ENCODE peak calls at places on chromosome 7, in six cellular contexts. T, N, E, A, V and D are unnamed samples.
A peak's percentile ranks its signal among the peaks of the same experiment; 100 is the strongest.

GRCh38 chr7:157274991-157275427 is 61.8 kb upstream of the DNAJB6 start:
- DNase-seq in T (no peak), N (no peak), E (no peak), A (no peak), V (no peak), D (no peak)

GRCh38 chr7:92133737-92134270 is 473 bp downstream of the CYP51A1 start:
- DNase-seq in T (peak; percentile 66), N (peak; percentile 86), E (peak; percentile 65), A (peak; percentile 77), V (peak; percentile 72), D (peak; percentile 60)

GRCh38 chr7:5679741-5680473 is 101.6 kb downstream of the RNF216 start:
- DNase-seq in T (peak; percentile 70), N (no peak), E (no peak), A (peak; percentile 88), V (no peak), D (no peak)

GRCh38 chr7:128260069-128260468 is 19.0 kb downstream of the LEP start:
- DNase-seq in T (no peak), N (no peak), E (no peak), A (no peak), V (no peak), D (no peak)

GRCh38 chr7:127256326-127256725 is 3.6 kb upstream of the GRM8 start:
- DNase-seq in T (no peak), N (no peak), E (no peak), A (no peak), V (no peak), D (no peak)

GRCh38 chr7:80098795-80099194 is 35.8 kb upstream of the GNAI1 start:
- DNase-seq in T (no peak), N (no peak), E (no peak), A (no peak), V (no peak), D (no peak)

GRCh38 chr7:473211-473734 is 46.4 kb downstream of the PDGFA start:
- DNase-seq in T (peak; percentile 10), N (no peak), E (no peak), A (peak; percentile 42), V (no peak), D (no peak)

GRCh38 chr7:140200102-140200989 is 23.6 kb upstream of the KDM7A start:
- DNase-seq in T (no peak), N (peak; percentile 31), E (no peak), A (peak; percentile 65), V (no peak), D (no peak)

GRCh38 chr7:44967571-44968446 is 11.0 kb downstream of the MYO1G start:
- DNase-seq in T (no peak), N (no peak), E (no peak), A (peak; percentile 56), V (peak; percentile 8), D (no peak)

GRCh38 chr7:127250312-127251047 is 2.3 kb downstream of the GRM8 start:
- DNase-seq in T (no peak), N (no peak), E (peak; percentile 8), A (no peak), V (no peak), D (no peak)

GRCh38 chr7:96322847-96323461 is 1.1 kb upstream of the SLC25A13 start:
- DNase-seq in T (no peak), N (no peak), E (no peak), A (no peak), V (no peak), D (no peak)

GRCh38 chr7:33757563-33758165 is 147.7 kb upstream of the BMPER start:
- DNase-seq in T (no peak), N (peak; percentile 64), E (no peak), A (no peak), V (no peak), D (no peak)

GRCh38 chr7:31022117-31022516 is 30.0 kb upstream of the ADCYAP1R1 start:
- DNase-seq in T (no peak), N (no peak), E (no peak), A (no peak), V (no peak), D (no peak)

GRCh38 chr7:17396692-17397091 is 98.2 kb downstream of the AHR start:
- DNase-seq in T (no peak), N (no peak), E (no peak), A (no peak), V (no peak), D (no peak)

GRCh38 chr7:139811106-139811505 is 18.0 kb upstream of the TBXAS1 start:
- DNase-seq in T (no peak), N (no peak), E (no peak), A (no peak), V (no peak), D (no peak)

GRCh38 chr7:36749282-36749960 is 25.1 kb upstream of the AOAH start:
- DNase-seq in T (no peak), N (no peak), E (no peak), A (no peak), V (no peak), D (no peak)

GRCh38 chr7:41911792-41912191 is 208.9 kb upstream of the INHBA start:
- DNase-seq in T (no peak), N (peak; percentile 32), E (no peak), A (no peak), V (no peak), D (no peak)

GRCh38 chr7:43467846-43468245 is 115.1 kb upstream of the STK17A start:
- DNase-seq in T (no peak), N (no peak), E (no peak), A (no peak), V (no peak), D (no peak)

GRCh38 chr7:39720586-39720985 is 97.2 kb downstream of the RALA start:
- DNase-seq in T (no peak), N (no peak), E (no peak), A (no peak), V (no peak), D (no peak)

GRCh38 chr7:111192614-111193053 is 101.7 kb downstream of the LRRN3 start:
- DNase-seq in T (no peak), N (no peak), E (no peak), A (no peak), V (no peak), D (no peak)

GRCh38 chr7:27607210-27607606 is 55.5 kb downstream of the HIBADH start:
- DNase-seq in T (no peak), N (no peak), E (no peak), A (no peak), V (no peak), D (no peak)

GRCh38 chr7:27603813-27604212 is 58.9 kb downstream of the HIBADH start:
- DNase-seq in T (no peak), N (no peak), E (no peak), A (no peak), V (no peak), D (no peak)

GRCh38 chr7:27605689-27606269 is 56.9 kb downstream of the HIBADH start:
- DNase-seq in T (no peak), N (peak; percentile 62), E (no peak), A (no peak), V (no peak), D (no peak)

GRCh38 chr7:27606270-27607209 is 56.1 kb downstream of the HIBADH start:
- DNase-seq in T (no peak), N (no peak), E (no peak), A (no peak), V (no peak), D (peak; percentile 30)

GRCh38 chr7:27605283-27605682 is 57.4 kb downstream of the HIBADH start:
- DNase-seq in T (no peak), N (no peak), E (no peak), A (no peak), V (no peak), D (no peak)
- H3K4me3 ChIP-seq in T (no peak overlapping the region), N (peak overlapping the region; percentile 54), E (no peak overlapping the region), A (no peak overlapping the region), V (no peak overlapping the region), D (no peak overlapping the region)

DNA sequence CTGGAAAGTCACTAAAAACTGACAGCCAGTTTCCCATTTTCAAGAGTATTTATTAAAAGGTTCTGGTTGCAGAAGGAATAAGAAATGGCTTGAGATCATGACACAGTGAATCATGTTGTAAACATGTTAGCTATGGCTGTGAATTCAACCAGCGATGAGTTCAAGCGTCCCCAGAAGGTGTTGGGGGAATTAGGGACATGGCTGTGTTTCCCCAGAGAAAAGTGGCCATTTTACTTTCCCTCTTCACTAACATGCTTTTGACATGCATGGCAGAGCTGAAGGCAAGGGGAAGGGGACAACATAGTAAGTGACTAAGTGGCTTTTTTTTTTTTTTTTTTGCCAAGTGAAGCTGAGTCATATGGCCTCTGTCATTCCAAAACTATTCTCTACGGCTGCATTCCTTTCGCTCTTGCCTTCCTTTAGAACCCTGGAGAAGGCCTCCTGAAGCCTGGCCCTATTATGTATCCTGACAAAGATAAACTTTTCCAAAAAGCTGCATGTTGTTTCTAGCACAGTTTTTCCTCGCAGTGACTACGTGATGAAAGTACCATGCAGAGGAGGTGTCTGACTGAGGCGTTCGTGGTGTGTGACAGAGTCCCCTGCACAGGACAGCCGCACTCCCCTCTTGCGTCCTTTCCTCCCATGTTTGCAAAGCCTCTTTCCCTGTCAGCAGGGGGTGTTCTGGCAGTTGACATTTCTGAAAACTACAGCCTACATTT is 46.9 kb downstream of the EGFR start:
- DNase-seq in T (peak; percentile 64), N (peak; percentile 89), E (no peak), A (no peak), V (no peak), D (peak; percentile 55)
- H3K36me3 ChIP-seq in T (no peaks in the 10 kb centered on the region), N (no peaks in the 10 kb centered on the region), E (no peaks in the 10 kb centered on the region), A (peaks cover 2% of the 10 kb centered on the region), V (no peaks in the 10 kb centered on the region), D (peaks cover 44% of the 10 kb centered on the region)

GRCh38 chr7:112453505-112454171 is 3.4 kb downstream of the IFRD1 start:
- DNase-seq in T (no peak), N (peak; percentile 83), E (no peak), A (no peak), V (no peak), D (no peak)
- H3K4me3 ChIP-seq in T (no peak overlapping the region), N (peak overlapping the region; percentile 100), E (no peak overlapping the region), A (no peak overlapping the region), V (peak overlapping the region; percentile 3), D (peak overlapping the region; percentile 98)

GRCh38 chr7:74399006-74399405 is 54.7 kb upstream of the GTF2IRD1 start:
- DNase-seq in T (no peak), N (no peak), E (no peak), A (no peak), V (no peak), D (no peak)
- H3K36me3 ChIP-seq in T (peaks cover 38% of the 10 kb centered on the region), N (peaks cover 25% of the 10 kb centered on the region), E (no peaks in the 10 kb centered on the region), A (peaks cover 9% of the 10 kb centered on the region), V (no peaks in the 10 kb centered on the region), D (no peaks in the 10 kb centered on the region)